ENCODE peak calls at places on chromosomes 11 and 22, in four cellular contexts. Y is activated T-helper 1 cell treated with anti-CD3 and anti-CD28 coated beads, Interleukin-2, amount 50 U/mL, for 16 hours; Q is stimulated activated CD4-positive, alpha-beta T cell treated with anti-CD3 and anti-CD28 coated beads, Interleukin-1b, Interleukin-23, amount 100 ng/mL, for 4 hours; O is germinal center. T is an unnamed sample.
A peak's percentile ranks its signal among the peaks of the same experiment; 100 is the strongest.

GRCh38 chr22:20268350-20269012 is 363 bp upstream of the RTN4R start:
- DNase-seq in Q (peak; percentile 25), Y (peak; percentile 36), O (peak; percentile 50), T (no peak)

GRCh38 chr11:131511794-131512193 is 141.4 kb downstream of the NTM start:
- DNase-seq in Q (no peak), O (peak; percentile 42), Y (no peak), T (no peak)

GRCh38 chr11:70500076-70500847 is 101.9 kb downstream of the CTTN start:
- DNase-seq in Q (no peak), Y (no peak), O (no peak), T (no peak)

GRCh38 chr11:3795131-3796092 is 1.9 kb downstream of the NUP98 start:
- DNase-seq in O (no peak), Q (no peak), Y (no peak), T (no peak)

GRCh38 chr11:69297225-69297925 is 3.4 kb downstream of the MYEOV start:
- DNase-seq in Y (peak; percentile 68), Q (peak; percentile 50), O (peak; percentile 52), T (peak; percentile 100)

GRCh38 chr11:27291302-27291889 is 71.6 kb downstream of the CCDC34 start:
- DNase-seq in Q (no peak), O (no peak), Y (no peak), T (no peak)

GRCh38 chr11:57514538-57515331 is 767 bp downstream of the SLC43A1 start:
- DNase-seq in O (peak; percentile 63), Y (peak; percentile 26), Q (peak; percentile 21), T (no peak)

GRCh38 chr11:122634507-122634906 is 21.0 kb upstream of the UBASH3B start:
- DNase-seq in Y (no peak), Q (no peak), O (no peak), T (no peak)

GRCh38 chr11:68090706-68091105 is 30.5 kb downstream of the CHKA start:
- DNase-seq in Q (no peak), O (no peak), Y (no peak), T (no peak)

GRCh38 chr22:47030881-47031627 is 268.6 kb downstream of the TBC1D22A start:
- DNase-seq in O (no peak), Y (no peak), Q (no peak), T (no peak)

GRCh38 chr11:32374261-32374711 is 61.1 kb downstream of the WT1 start:
- DNase-seq in Y (no peak), Q (no peak), O (peak; percentile 43), T (no peak)

GRCh38 chr11:1608363-1608762 is at the start of gene KRTAP5-3:
- DNase-seq in Y (no peak), Q (no peak), O (no peak), T (no peak)

GRCh38 chr22:19582033-19582693 is 58.0 kb upstream of the CLDN5 start:
- DNase-seq in Y (no peak), O (no peak), Q (no peak), T (no peak)